ENCODE peak calls at places on chromosome 21, in four cellular contexts. U is lung, F is heart right ventricle, B is BJ. J is an unnamed sample.

GRCh38 chr21:43354666-43355065 is 72.3 kb downstream of the SIK1 start:
- DNase-seq in U (no peak), B (no peak), F (no peak), J (no peak)

GRCh38 chr21:42798106-42798505 is 81.2 kb downstream of the WDR4 start:
- DNase-seq in U (no peak), B (no peak), F (no peak), J (no peak)

GRCh38 chr21:27740084-27740483 is 773.2 kb upstream of the ADAMTS5 start:
- DNase-seq in B (no peak), U (no peak), F (no peak), J (no peak)

GRCh38 chr21:42785666-42786427 is 93.5 kb downstream of the WDR4 start:
- DNase-seq in U (no peak), F (no peak), B (no peak), J (no peak)

GRCh38 chr21:25657140-25657539 is 18.1 kb downstream of the JAM2 start:
- DNase-seq in B (no peak), U (no peak), F (no peak), J (peak; percentile 35)

GRCh38 chr21:42147386-42148020 is 71.4 kb upstream of the ABCG1 start:
- DNase-seq in F (no peak), U (no peak), B (no peak), J (no peak)

GRCh38 chr21:33478858-33479678 is 706 bp downstream of the TMEM50B start:
- DNase-seq in U (peak; percentile 45), B (no peak), F (peak; percentile 31), J (peak; percentile 23)

GRCh38 chr21:30839304-30839703 is 9.7 kb upstream of the KRTAP7-1 start:
- DNase-seq in U (no peak), B (no peak), F (no peak), J (peak; percentile 52)

GRCh38 chr21:42583992-42584641 is 69.3 kb upstream of the PDE9A start:
- DNase-seq in U (no peak), B (no peak), F (no peak), J (no peak)

GRCh38 chr21:25895565-25896205 is 160.9 kb downstream of the GABPA start:
- DNase-seq in F (no peak), B (no peak), U (no peak), J (peak; percentile 63)

GRCh38 chr21:29697555-29698193 is 242.1 kb downstream of the GRIK1 start:
- DNase-seq in B (no peak), U (no peak), F (no peak), J (no peak)

GRCh38 chr21:42784276-42784675 is 95.1 kb downstream of the WDR4 start:
- DNase-seq in U (no peak), F (no peak), B (no peak), J (no peak)

GRCh38 chr21:33199516-33200217 is 30.1 kb upstream of the IFNAR2 start:
- DNase-seq in B (peak; percentile 63), F (no peak), U (peak; percentile 86), J (peak; percentile 93)

GRCh38 chr21:42560517-42561179 is 47.0 kb downstream of the SLC37A1 start:
- DNase-seq in F (no peak), U (no peak), B (no peak), J (no peak)

GRCh38 chr21:27649323-27649722 is 682.4 kb upstream of the ADAMTS5 start:
- DNase-seq in U (no peak), B (peak; percentile 66), F (no peak), J (peak; percentile 93)

GRCh38 chr21:41977034-41977950 is 23.5 kb upstream of the C2CD2 start:
- DNase-seq in B (no peak), U (no peak), F (no peak), J (no peak)

GRCh38 chr21:28410264-28410663 is 582.4 kb downstream of the LTN1 start:
- DNase-seq in F (no peak), U (no peak), B (no peak), J (no peak)

GRCh38 chr21:25186278-25186677 is 421.0 kb downstream of the MRPL39 start:
- DNase-seq in F (no peak), U (no peak), B (no peak), J (no peak)

GRCh38 chr21:42626171-42626570 is 27.2 kb upstream of the PDE9A start:
- DNase-seq in U (no peak), B (no peak), F (no peak), J (no peak)

GRCh38 chr21:14594967-14595366 is 48.9 kb upstream of the SAMSN1 start:
- DNase-seq in F (no peak), U (no peak), B (no peak), J (no peak)

GRCh38 chr21:27582946-27583270 is 616.0 kb upstream of the ADAMTS5 start:
- DNase-seq in B (no peak), U (no peak), F (no peak), J (no peak)

GRCh38 chr21:31351438-31351837 is 7.4 kb upstream of the TIAM1 start:
- DNase-seq in U (no peak), F (no peak), B (no peak), J (peak; percentile 89)

GRCh38 chr21:42991992-42992740 is 17.8 kb downstream of the PKNOX1 start:
- DNase-seq in U (peak; percentile 61), F (peak; percentile 37), B (peak; percentile 67), J (peak; percentile 73)

GRCh38 chr21:42648606-42649005 is 4.8 kb upstream of the PDE9A start:
- DNase-seq in F (no peak), B (no peak), U (no peak), J (no peak)

GRCh38 chr21:25688284-25689035 is 46.2 kb downstream of the ATP5PF start:
- DNase-seq in F (no peak), U (no peak), B (no peak), J (no peak)

GRCh38 chr21:16773206-16773605 is 739.6 kb upstream of the CXADR start:
- DNase-seq in B (no peak), U (no peak), F (no peak), J (no peak)

GRCh38 chr21:14815001-14815400 is 249.8 kb downstream of the NRIP1 start:
- DNase-seq in U (no peak), F (no peak), B (no peak), J (no peak)

GRCh38 chr21:42381347-42381984 is 14.4 kb downstream of the TMPRSS3 start:
- DNase-seq in B (no peak), F (no peak), U (no peak), J (peak; percentile 67)

GRCh38 chr21:33206771-33207290 is 22.9 kb upstream of the IFNAR2 start:
- DNase-seq in B (no peak), F (no peak), U (peak; percentile 35), J (no peak)

GRCh38 chr21:26800455-26801454 is 44.5 kb downstream of the ADAMTS1 start:
- DNase-seq in U (no peak), F (no peak), B (peak; percentile 55), J (no peak)

GRCh38 chr21:15849925-15850324 is 120.1 kb downstream of the USP25 start:
- DNase-seq in U (no peak), F (no peak), B (no peak), J (no peak)

GRCh38 chr21:25913488-25913887 is 178.7 kb downstream of the GABPA start:
- DNase-seq in B (no peak), F (no peak), U (no peak), J (no peak)

GRCh38 chr21:18369115-18369514 is 34.5 kb downstream of the TMPRSS15 start:
- DNase-seq in U (no peak), F (no peak), B (no peak), J (peak; percentile 1)

GRCh38 chr21:16624468-16625102 is 888.3 kb upstream of the CXADR start:
- DNase-seq in B (no peak), U (no peak), F (no peak), J (no peak)

GRCh38 chr21:16072692-16073091 is 342.9 kb downstream of the USP25 start:
- DNase-seq in B (peak; percentile 21), F (no peak), U (no peak), J (no peak)

DNA sequence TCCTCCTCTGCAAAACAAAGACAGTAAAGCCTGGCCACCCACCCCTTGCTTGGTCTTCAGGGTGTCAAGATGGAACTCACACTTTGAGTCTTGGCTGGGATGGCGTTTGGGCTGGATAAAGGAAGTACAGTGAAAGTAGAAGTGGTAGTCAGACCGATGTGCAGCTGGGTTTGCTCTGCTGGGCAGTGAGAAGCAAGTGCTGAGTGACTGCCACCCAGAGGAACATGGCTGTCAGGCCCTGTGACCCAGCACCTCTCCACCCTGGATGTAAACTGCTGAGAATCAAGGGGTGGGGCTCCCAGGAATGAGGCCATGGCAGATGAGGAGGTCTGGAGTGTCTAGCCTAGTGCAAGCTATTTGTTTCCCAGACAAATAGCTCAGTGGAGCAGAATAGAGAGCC is 51.2 kb downstream of the POFUT2 start:
- DNase-seq in B (no peak), U (no peak), F (no peak), J (no peak)
- TF ChIP-seq CTCF in B (no peak), U (no peak), F (no peak), J (peak; percentile 7)

GRCh38 chr21:38323721-38324591 is 67.2 kb downstream of the KCNJ15 start:
- DNase-seq in F (no peak), U (no peak), B (peak; percentile 96), J (peak; percentile 80)
- H3K4me3 ChIP-seq in F (no peak overlapping the region), U (no peak overlapping the region), B (no peak overlapping the region), J (no peak overlapping the region)

DNA sequence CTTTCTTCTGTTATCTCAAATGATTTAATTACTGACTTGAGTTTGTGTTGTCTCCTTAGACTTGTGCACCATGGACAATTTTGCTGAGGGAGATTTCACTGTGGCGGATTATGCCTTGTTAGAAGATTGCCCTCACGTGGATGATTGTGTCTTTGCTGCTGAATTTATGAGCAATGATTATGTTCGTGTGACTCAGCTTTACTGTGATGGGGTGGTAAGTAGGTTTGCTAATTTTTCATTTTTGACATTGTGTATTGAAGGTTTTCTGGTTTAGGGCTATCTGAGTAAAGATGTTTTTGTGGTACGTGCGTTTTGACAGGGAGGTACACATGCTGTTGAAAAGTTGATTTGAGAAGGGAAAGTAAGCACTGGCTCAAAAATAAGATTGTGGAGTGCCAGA is 14.1 kb downstream of the TTC3 start:
- DNase-seq in B (peak; percentile 13), F (no peak), U (no peak), J (peak; percentile 75)
- TF ChIP-seq CTCF in B (peak; percentile 40), F (peak; percentile 56), U (no peak), J (peak; percentile 42)

GRCh38 chr21:44803651-44804050 is 2.0 kb upstream of the UBE2G2 start:
- DNase-seq in F (no peak), B (no peak), U (no peak), J (no peak)

GRCh38 chr21:44804762-44805161 is 3.1 kb upstream of the UBE2G2 start:
- DNase-seq in F (no peak), B (no peak), U (no peak), J (no peak)

GRCh38 chr21:44805859-44806258 is 4.2 kb upstream of the UBE2G2 start:
- DNase-seq in B (no peak), F (no peak), U (no peak), J (no peak)

GRCh38 chr21:44802396-44803153 is 955 bp upstream of the UBE2G2 start:
- DNase-seq in B (no peak), F (no peak), U (no peak), J (peak; percentile 8)

DNA sequence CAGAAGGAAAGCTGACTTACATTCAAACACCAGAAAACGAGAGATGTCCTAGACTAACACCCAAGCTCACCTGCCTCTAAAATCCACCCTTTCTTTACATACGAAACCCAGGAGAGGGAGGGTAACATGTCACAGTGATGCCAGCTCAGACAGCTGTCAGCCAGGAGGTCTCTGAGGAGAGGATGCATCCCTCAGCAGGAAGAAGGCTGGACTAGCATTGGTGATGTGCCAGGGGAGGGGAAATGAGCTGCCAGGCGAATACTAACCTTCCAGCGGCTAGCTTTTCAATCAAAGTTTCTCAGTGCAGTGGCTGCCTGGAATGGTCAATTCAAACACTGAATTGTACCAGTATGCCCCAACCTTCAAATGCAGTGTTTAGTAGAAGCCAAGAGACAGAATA is 3.6 kb upstream of the UBE2G2 start:
- DNase-seq in F (no peak), U (no peak), B (no peak), J (no peak)
- H3K4me3 ChIP-seq in F (no peak overlapping the region), U (no peak overlapping the region), B (no peak overlapping the region), J (no peak overlapping the region)